ENCODE peak calls at places on chromosomes 11 and 22, in ten cellular contexts. A is tibial nerve, Y is omental fat pad, N is bronchial epithelial cell, Z is lower lobe of right lung, F is BJ, L is AG09309, W is foreskin fibroblast, O is RWPE1, C is adrenal gland. P is an unnamed sample.

GRCh38 chr11:71434576-71435130 is 13.5 kb downstream of the DHCR7 start:
- DNase-seq in A (no peak), F (no peak), W (no peak), L (no peak), Y (no peak), C (no peak), Z (no peak), N (no peak), O (no peak), P (no peak)

GRCh38 chr11:70650075-70650909 is 252.0 kb downstream of the CTTN start:
- DNase-seq in L (peak; percentile 10), F (no peak), A (no peak), Y (peak; percentile 31), O (peak; percentile 84), N (peak; percentile 54), C (peak; percentile 76), Z (peak; percentile 61), W (peak; percentile 42), P (peak; percentile 59)

GRCh38 chr22:19691007-19691720 is 23.1 kb upstream of the SEPTIN5 start:
- DNase-seq in F (no peak), L (no peak), Z (no peak), W (no peak), N (no peak), C (no peak), O (no peak), Y (no peak), A (no peak), P (no peak)

GRCh38 chr22:46730568-46731245 is 7.3 kb downstream of the CERK start:
- DNase-seq in L (no peak), C (no peak), N (no peak), W (no peak), Z (no peak), O (no peak), A (no peak), Y (no peak), F (no peak), P (no peak)

GRCh38 chr11:46987183-46987582 is 50.6 kb downstream of the CSTPP1 start:
- DNase-seq in Z (no peak), A (no peak), O (peak; percentile 8), W (no peak), L (no peak), N (peak; percentile 93), C (no peak), Y (no peak), F (no peak), P (no peak)

GRCh38 chr22:35131423-35132050 is 65.6 kb downstream of the ISX start:
- DNase-seq in W (no peak), C (no peak), Y (no peak), F (no peak), L (no peak), A (no peak), O (no peak), Z (no peak), N (no peak), P (no peak)

GRCh38 chr11:61302550-61302949 is 7.4 kb upstream of the VWCE start:
- DNase-seq in L (no peak), F (no peak), A (no peak), Z (no peak), C (no peak), N (no peak), O (no peak), W (no peak), Y (no peak), P (no peak)

GRCh38 chr11:926341-926916 is 759 bp downstream of the AP2A2 start:
- DNase-seq in O (peak; percentile 82), Z (no peak), C (peak; percentile 73), L (peak; percentile 33), F (no peak), W (peak; percentile 67), Y (no peak), N (peak; percentile 65), A (no peak), P (peak; percentile 52)

GRCh38 chr11:69465236-69466000 is 16.0 kb upstream of the LINC01488 start:
- DNase-seq in W (no peak), Y (no peak), F (no peak), N (peak; percentile 59), Z (peak; percentile 38), A (no peak), L (no peak), C (no peak), O (no peak), P (peak; percentile 33)

GRCh38 chr22:50728523-50728931 is 9.5 kb upstream of the ACR start:
- DNase-seq in O (no peak), F (no peak), Y (peak; percentile 12), A (peak; percentile 2), C (no peak), Z (peak; percentile 34), N (no peak), W (no peak), L (no peak), P (no peak)

GRCh38 chr22:46029036-46029435 is 52.1 kb upstream of the WNT7B start:
- DNase-seq in C (no peak), N (no peak), O (no peak), Y (peak; percentile 10), Z (no peak), A (no peak), W (no peak), F (no peak), L (no peak), P (no peak)

GRCh38 chr11:65574963-65575567 is 788 bp upstream of the EHBP1L1 start:
- DNase-seq in L (no peak), F (no peak), Z (no peak), Y (no peak), O (no peak), N (no peak), C (peak; percentile 45), A (no peak), W (no peak), P (peak; percentile 64)

GRCh38 chr22:37139762-37140161 is 10.0 kb downstream of the IL2RB start:
- DNase-seq in O (no peak), Y (no peak), Z (no peak), F (no peak), W (no peak), N (no peak), C (no peak), A (no peak), L (no peak), P (no peak)

GRCh38 chr11:6705905-6706535 is 22.9 kb upstream of the MRPL17 start:
- DNase-seq in F (no peak), Y (peak; percentile 38), C (peak; percentile 76), Z (no peak), W (peak; percentile 45), A (peak; percentile 32), N (peak; percentile 44), L (no peak), O (peak; percentile 44), P (peak; percentile 65)

GRCh38 chr11:116111546-116111945 is 607.3 kb upstream of the CADM1 start:
- DNase-seq in C (no peak), Y (no peak), N (no peak), W (no peak), Z (no peak), F (no peak), A (no peak), L (no peak), O (no peak), P (no peak)

GRCh38 chr11:130979386-130979972 is 63.2 kb upstream of the SNX19 start:
- DNase-seq in W (peak; percentile 30), A (no peak), L (peak; percentile 17), F (no peak), Z (no peak), N (peak; percentile 52), C (no peak), O (peak; percentile 31), Y (no peak), P (peak; percentile 53)

DNA sequence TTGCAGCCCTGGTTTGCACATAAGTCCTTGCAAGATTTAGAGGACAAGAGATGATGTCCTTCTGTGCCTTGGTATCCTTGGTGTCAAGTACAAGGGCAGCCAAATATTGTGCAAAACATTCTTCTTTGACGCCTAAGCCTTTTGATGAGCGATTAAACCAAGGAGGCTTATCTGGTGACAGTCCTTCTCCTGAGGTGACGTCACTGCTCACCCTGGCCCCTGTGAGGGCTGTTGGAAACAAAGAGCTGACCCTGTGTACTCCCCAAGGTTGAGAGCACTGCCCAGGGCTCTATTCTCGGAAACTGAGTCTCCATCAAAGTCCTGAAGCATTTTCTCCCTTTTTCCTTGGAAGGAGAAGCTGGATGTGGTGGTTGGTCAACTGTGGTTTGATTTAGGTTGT is 4.7 kb upstream of the GRAMD1B start:
- DNase-seq in O (no peak), Y (no peak), C (peak; percentile 87), N (no peak), F (no peak), Z (no peak), A (no peak), L (no peak), W (no peak), P (no peak)
- TF ChIP-seq CTCF in O (no peak), Y (no peak), C (no peak), N (no peak), F (no peak), Z (no peak), A (no peak), L (no peak), W (no peak), P (no peak)

DNA sequence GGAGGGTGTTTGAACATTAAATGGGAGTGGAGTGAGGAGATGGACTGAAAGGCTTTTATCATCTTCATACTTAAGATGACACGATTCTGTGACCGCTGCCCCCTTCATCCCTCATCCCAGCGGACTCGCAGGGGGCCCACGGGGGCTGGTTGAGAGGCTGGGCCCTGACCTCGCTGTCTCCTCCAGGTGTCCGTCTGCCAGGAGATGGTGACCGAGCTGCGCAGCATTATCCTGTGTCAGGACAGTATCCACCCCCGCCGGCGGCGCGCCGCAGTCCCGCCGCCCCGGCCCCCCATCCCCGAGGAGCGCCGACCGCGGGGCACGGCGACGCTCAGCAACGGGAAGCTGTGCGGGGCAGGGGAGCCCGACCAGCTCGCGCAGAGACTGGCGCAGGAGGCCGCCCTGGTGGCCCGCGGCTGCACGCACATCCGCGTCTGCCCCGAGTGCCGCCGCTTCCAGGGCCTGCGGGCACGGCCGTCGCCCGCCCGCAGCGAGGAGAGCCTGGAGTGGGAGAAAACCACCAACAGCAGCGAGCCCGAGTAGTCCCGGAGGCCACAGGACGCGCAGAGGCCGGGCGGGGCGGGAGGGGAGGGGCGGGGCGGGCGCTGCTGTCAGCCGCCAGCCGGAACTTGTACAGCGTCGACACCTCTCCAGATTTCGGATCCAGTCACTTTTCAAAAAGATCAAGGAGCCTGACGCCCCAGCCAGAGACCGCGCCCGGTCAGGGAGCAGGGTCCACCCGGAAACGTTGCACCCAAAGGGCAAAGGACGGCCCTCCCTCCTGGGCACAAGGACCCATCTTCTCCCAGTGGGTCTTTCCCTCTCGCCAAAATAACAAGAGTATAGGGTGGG is 38.0 kb upstream of the TBCEL start:
- DNase-seq in W (peak; percentile 47), Y (no peak), C (peak; percentile 81), O (peak; percentile 46), L (no peak), F (no peak), N (peak; percentile 24), Z (peak; percentile 66), A (no peak), P (peak; percentile 49)
- TF ChIP-seq CTCF in W (no peak), Y (no peak), C (no peak), O (peak; percentile 36), L (no peak), F (no peak), N (peak; percentile 28), Z (peak; percentile 38), A (peak; percentile 25), P (peak; percentile 20)

GRCh38 chr11:3049430-3050243 is 7.6 kb downstream of the CARS1 start:
- DNase-seq in F (peak; percentile 78), Z (peak; percentile 67), W (peak; percentile 97), N (peak; percentile 82), O (peak; percentile 91), Y (peak; percentile 70), C (peak; percentile 96), A (peak; percentile 61), L (peak; percentile 92), P (peak; percentile 91)
- TF ChIP-seq CTCF in F (peak; percentile 45), Z (peak; percentile 31), W (peak; percentile 15), N (peak; percentile 48), O (peak; percentile 65), Y (no peak), C (peak; percentile 51), A (peak; percentile 39), L (peak; percentile 64), P (peak; percentile 26)

GRCh38 chr11:17563248-17563647 is 16.2 kb downstream of the OTOG start:
- DNase-seq in W (no peak), N (peak; percentile 18), Z (no peak), Y (no peak), L (no peak), C (no peak), A (no peak), O (peak; percentile 10), F (no peak), P (peak; percentile 24)
- TF ChIP-seq CTCF in W (no peak), N (no peak), Z (no peak), Y (no peak), L (no peak), C (no peak), A (no peak), O (no peak), F (no peak), P (no peak)

P was measured in MCF 10A.